ENCODE peak calls at places on chromosomes 3 and 15, in nine cellular contexts. C is NCI-H1105; M is non-pigmented ciliary epithelial cell; G is uterus; A is WERI-Rb-1; Q is GM23248; F is activated naive CD4-positive, alpha-beta T cell treated with anti-CD3 and anti-CD28 coated beads, Interleukin-2, amount 10 ng/mL, durations not matched to agents 7 days and 5 days; J is stimulated activated CD4-positive, alpha-beta T cell treated with anti-CD3 and anti-CD28 coated beads, Interleukin-2, amount 100 ng/mL, for 24 hours; R is GM12891. H is an unnamed sample.

GRCh38 chr3:149435936-149436885 is 38.3 kb upstream of the TM4SF4 start:
- DNase-seq in C (no peak), M (no peak), G (no peak), A (no peak), Q (peak), F (no peak), J (no peak), R (no peak), H (no peak)

GRCh38 chr15:77251662-77252061 is 168.2 kb downstream of the PEAK1 start:
- DNase-seq in C (no peak), M (no peak), G (no peak), A (no peak), Q (peak), F (no peak), J (peak), R (no peak), H (no peak)

GRCh38 chr15:95865330-95865739 is 465.2 kb upstream of the NR2F2 start:
- DNase-seq in C (no peak), M (no peak), G (no peak), A (no peak), Q (no peak), F (no peak), J (no peak), R (no peak), H (no peak)

GRCh38 chr15:36924076-36924475 is 176.3 kb downstream of the MEIS2 start:
- DNase-seq in C (no peak), M (no peak), G (no peak), A (no peak), Q (no peak), F (no peak), J (no peak), R (no peak), H (no peak)

GRCh38 chr15:70142322-70143191 is 44.8 kb upstream of the TLE3 start:
- DNase-seq in C (no peak), M (peak), G (peak), A (no peak), Q (peak), F (peak), J (peak), R (no peak), H (no peak)

GRCh38 chr15:70853270-70853854 is 595 bp downstream of the LARP6 start:
- DNase-seq in C (peak), M (no peak), G (peak), A (peak), Q (peak), F (no peak), J (no peak), R (peak), H (no peak)

GRCh38 chr3:23923786-23924185 is 6.9 kb downstream of the RPL15 start:
- DNase-seq in C (no peak), M (no peak), G (no peak), A (no peak), Q (no peak), F (no peak), J (no peak), R (no peak), H (no peak)

GRCh38 chr3:127072221-127072771 is 89.4 kb downstream of the PLXNA1 start:
- DNase-seq in C (no peak), M (no peak), G (no peak), A (no peak), Q (no peak), F (no peak), J (no peak), R (no peak), H (no peak)

GRCh38 chr3:126212629-126213375 is 32.4 kb upstream of the ALDH1L1 start:
- DNase-seq in C (peak), M (no peak), G (peak), A (peak), Q (peak), F (no peak), J (no peak), R (no peak), H (no peak)

GRCh38 chr3:58192076-58192475 is 18.7 kb downstream of the DNASE1L3 start:
- DNase-seq in C (no peak), M (no peak), G (no peak), A (no peak), Q (no peak), F (no peak), J (no peak), R (no peak), H (no peak)

GRCh38 chr15:60782316-60782715 is 303.4 kb upstream of the ICE2 start:
- DNase-seq in C (no peak), M (no peak), G (no peak), A (no peak), Q (no peak), F (no peak), J (no peak), R (no peak), H (no peak)

GRCh38 chr15:51621155-51621554 is 1.4 kb downstream of the DMXL2 start:
- DNase-seq in C (no peak), M (no peak), G (no peak), A (no peak), Q (no peak), F (no peak), J (no peak), R (no peak), H (no peak)

GRCh38 chr15:33094336-33094735 is 100.2 kb downstream of the FMN1 start:
- DNase-seq in C (no peak), M (no peak), G (no peak), A (no peak), Q (peak), F (no peak), J (no peak), R (no peak), H (no peak)

GRCh38 chr3:111963424-111963823 is 15.4 kb upstream of the ABHD10 start:
- DNase-seq in C (no peak), M (peak), G (no peak), A (no peak), Q (peak), F (no peak), J (no peak), R (no peak), H (no peak)

GRCh38 chr3:141240290-141241247 is 8.9 kb downstream of the PXYLP1 start:
- DNase-seq in C (no peak), M (no peak), G (no peak), A (no peak), Q (peak), F (no peak), J (no peak), R (no peak), H (no peak)

GRCh38 chr3:180284331-180285110 is 247.8 kb upstream of the PEX5L start:
- DNase-seq in C (no peak), M (no peak), G (no peak), A (no peak), Q (peak), F (no peak), J (no peak), R (no peak), H (no peak)

GRCh38 chr3:36796896-36797295 is 32.5 kb upstream of the DCLK3 start:
- DNase-seq in C (no peak), M (peak), G (no peak), A (no peak), Q (peak), F (no peak), J (no peak), R (no peak), H (no peak)

GRCh38 chr15:89395996-89396395 is 61.4 kb upstream of the POLG start:
- DNase-seq in C (no peak), M (no peak), G (no peak), A (no peak), Q (no peak), F (no peak), J (no peak), R (no peak), H (no peak)

GRCh38 chr15:25244731-25245585 is 193.9 kb downstream of the UBE3A start:
- DNase-seq in C (no peak), M (no peak), G (no peak), A (peak), Q (no peak), F (no peak), J (peak), R (no peak), H (no peak)

GRCh38 chr3:116770815-116771450 is 61.4 kb downstream of the TUSC7 start:
- DNase-seq in C (peak), M (peak), G (peak), A (peak), Q (peak), F (peak), J (peak), R (peak), H (peak)

GRCh38 chr15:34647569-34648334 is 64.3 kb upstream of the GOLGA8B start:
- DNase-seq in C (no peak), M (no peak), G (no peak), A (no peak), Q (no peak), F (no peak), J (no peak), R (no peak), H (no peak)

GRCh38 chr3:66398228-66399025 is 102.4 kb downstream of the LRIG1 start:
- DNase-seq in C (no peak), M (no peak), G (no peak), A (peak), Q (peak), F (no peak), J (no peak), R (no peak), H (no peak)

GRCh38 chr3:53858096-53858741 is 11.9 kb downstream of the IL17RB start:
- DNase-seq in C (no peak), M (no peak), G (no peak), A (no peak), Q (no peak), F (no peak), J (no peak), R (no peak), H (no peak)